ENCODE peak calls at places on chromosomes 3 and 15, in six cellular contexts. D is cardiac muscle cell, M is caudate nucleus, B is Kasumi-1, P is heart left ventricle, J is A549. I is an unnamed sample.

GRCh38 chr15:59349715-59350420 is 22.8 kb downstream of the MYO1E start:
- DNase-seq in P (peak), B (no peak), J (peak), D (no peak), M (no peak), I (no peak)

GRCh38 chr3:46187876-46188275 is 20.2 kb downstream of the CCR1 start:
- DNase-seq in J (peak), P (no peak), D (no peak), M (no peak), B (no peak), I (no peak)

GRCh38 chr3:134867277-134867676 is 72.2 kb downstream of the EPHB1 start:
- DNase-seq in D (no peak), M (no peak), P (no peak), B (no peak), J (no peak), I (no peak)

GRCh38 chr15:50764331-50765201 is 940 bp downstream of the SPPL2A start:
- DNase-seq in J (no peak), B (peak), D (no peak), P (no peak), M (no peak), I (no peak)

GRCh38 chr3:180989291-180990163 is at the start of gene DNAJC19:
- DNase-seq in M (peak), J (peak), B (peak), D (peak), P (peak), I (peak)

GRCh38 chr3:40287248-40287647 is 22.3 kb upstream of the EIF1B start:
- DNase-seq in J (no peak), M (no peak), D (no peak), B (no peak), P (no peak), I (no peak)

GRCh38 chr15:46556559-46556958 is 921.7 kb downstream of the SQOR start:
- DNase-seq in P (no peak), M (no peak), B (no peak), D (no peak), J (no peak), I (no peak)

GRCh38 chr3:48727511-48727910 is 10.5 kb upstream of the IP6K2 start:
- DNase-seq in J (no peak), D (no peak), P (no peak), M (no peak), B (no peak), I (no peak)

GRCh38 chr3:13282986-13283876 is 136.9 kb downstream of the NUP210 start:
- DNase-seq in M (no peak), D (peak), B (peak), J (peak), P (peak), I (no peak)

GRCh38 chr3:182909318-182910040 is 70.9 kb downstream of the DCUN1D1 start:
- DNase-seq in M (no peak), J (peak), P (no peak), B (peak), D (peak), I (no peak)